ENCODE peak calls at places on chromosomes 4 and X, in ten cellular contexts. U is MM.1S, C is RPMI7951, L is NCI-H1092 treated with DMSO at 0.1 percent for 48 hours, N is HTR-8/SVneo, A is EL, E is NCI-H187, X is renal cortical epithelial cell, J is naive B cell, Y is D721Med. Q is an unnamed sample.
A peak's percentile ranks its signal among the peaks of the same experiment; 100 is the strongest.

GRCh38 chrX:120549483-120550452 is 11.0 kb downstream of the CUL4B start:
- DNase-seq in U (no peak), C (peak; percentile 89), L (no peak), N (peak; percentile 35), A (peak; percentile 92), E (no peak), X (peak; percentile 90), J (no peak), Y (no peak), Q (no peak)

GRCh38 chr4:4506961-4507360 is 34.9 kb downstream of the STX18 start:
- DNase-seq in U (no peak), C (no peak), L (no peak), N (no peak), A (no peak), E (no peak), X (no peak), J (no peak), Y (no peak), Q (no peak)

GRCh38 chrX:25810202-25810601 is 327.9 kb upstream of the MAGEB18 start:
- DNase-seq in U (no peak), C (no peak), L (no peak), N (peak; percentile 8), A (no peak), E (no peak), X (peak; percentile 12), J (no peak), Y (no peak), Q (no peak)

GRCh38 chr4:40281099-40281498 is 54.0 kb upstream of the CHRNA9 start:
- DNase-seq in U (no peak), C (no peak), L (no peak), N (no peak), A (no peak), E (no peak), X (no peak), J (no peak), Y (no peak), Q (no peak)

GRCh38 chr4:176271749-176272148 is 2.7 kb upstream of the ASB5 start:
- DNase-seq in U (no peak), C (no peak), L (no peak), N (no peak), A (peak; percentile 27), E (no peak), X (peak; percentile 68), J (no peak), Y (no peak), Q (no peak)

GRCh38 chrX:78527263-78527662 is 131.9 kb downstream of the RTL3 start:
- DNase-seq in U (no peak), C (peak; percentile 31), L (no peak), N (no peak), A (peak; percentile 44), E (no peak), X (peak; percentile 49), J (no peak), Y (no peak), Q (no peak)

GRCh38 chr4:57077550-57078311 is 32.5 kb downstream of the IGFBP7 start:
- DNase-seq in U (no peak), C (peak; percentile 54), L (no peak), N (no peak), A (peak; percentile 89), E (no peak), X (peak; percentile 93), J (no peak), Y (no peak), Q (no peak)

GRCh38 chrX:124736553-124737240 is 390.3 kb downstream of the SH2D1A start:
- DNase-seq in U (peak; percentile 37), C (no peak), L (no peak), N (no peak), A (no peak), E (no peak), X (no peak), J (no peak), Y (no peak), Q (no peak)

GRCh38 chrX:63652086-63652775 is 132.8 kb downstream of the ARHGEF9 start:
- DNase-seq in U (no peak), C (peak; percentile 56), L (no peak), N (no peak), A (peak; percentile 36), E (no peak), X (no peak), J (no peak), Y (no peak), Q (no peak)

GRCh38 chr4:163164591-163164990 is 2.1 kb downstream of the NAF1 start:
- DNase-seq in U (no peak), C (no peak), L (no peak), N (no peak), A (no peak), E (no peak), X (peak; percentile 75), J (no peak), Y (no peak), Q (no peak)

GRCh38 chr4:5166377-5166776 is 115.1 kb downstream of the STK32B start:
- DNase-seq in U (no peak), C (peak; percentile 32), L (no peak), N (no peak), A (no peak), E (no peak), X (no peak), J (no peak), Y (no peak), Q (no peak)

GRCh38 chrX:155966876-155967275 is 30.6 kb upstream of the IL9R start:
- DNase-seq in U (no peak), C (peak; percentile 57), L (peak; percentile 80), N (peak; percentile 60), A (peak; percentile 39), E (no peak), X (no peak), J (peak; percentile 18), Y (peak; percentile 11), Q (peak; percentile 2)

GRCh38 chrX:63513825-63514574 is 162.9 kb upstream of the SPIN4 start:
- DNase-seq in U (no peak), C (peak; percentile 56), L (no peak), N (no peak), A (peak; percentile 75), E (no peak), X (no peak), J (no peak), Y (no peak), Q (no peak)

GRCh38 chr4:7842384-7843279 is 97.0 kb downstream of the AFAP1 start:
- DNase-seq in U (no peak), C (peak; percentile 99), L (no peak), N (peak; percentile 84), A (peak; percentile 99), E (no peak), X (peak; percentile 98), J (no peak), Y (no peak), Q (no peak)

GRCh38 chr4:140003851-140004579 is 150.0 kb downstream of the MAML3 start:
- DNase-seq in U (no peak), C (no peak), L (no peak), N (no peak), A (no peak), E (no peak), X (peak; percentile 19), J (no peak), Y (no peak), Q (no peak)

GRCh38 chrX:67604979-67605703 is 61.3 kb downstream of the AR start:
- DNase-seq in U (peak; percentile 73), C (peak; percentile 99), L (no peak), N (peak; percentile 7), A (peak; percentile 92), E (no peak), X (peak; percentile 83), J (no peak), Y (no peak), Q (no peak)

GRCh38 chr4:87555751-87556619 is 26.8 kb upstream of the SPARCL1 start:
- DNase-seq in U (no peak), C (peak; percentile 86), L (no peak), N (no peak), A (peak; percentile 84), E (no peak), X (peak; percentile 97), J (no peak), Y (no peak), Q (no peak)

GRCh38 chr4:125322363-125322730 is 7.6 kb downstream of the FAT4 start:
- DNase-seq in U (no peak), C (no peak), L (no peak), N (no peak), A (peak; percentile 59), E (no peak), X (peak; percentile 76), J (no peak), Y (no peak), Q (no peak)

GRCh38 chr4:94567811-94568210 is 116.1 kb downstream of the PDLIM5 start:
- DNase-seq in U (peak; percentile 46), C (no peak), L (no peak), N (no peak), A (no peak), E (no peak), X (no peak), J (no peak), Y (no peak), Q (no peak)

GRCh38 chr4:143559757-143560147 is 46.2 kb downstream of the SMARCA5 start:
- DNase-seq in U (peak; percentile 24), C (no peak), L (no peak), N (no peak), A (no peak), E (no peak), X (no peak), J (peak; percentile 12), Y (no peak), Q (no peak)

GRCh38 chrX:149040873-149041535 is 464.1 kb downstream of the IDS start:
- DNase-seq in U (no peak), C (no peak), L (no peak), N (no peak), A (no peak), E (no peak), X (no peak), J (no peak), Y (no peak), Q (no peak)

GRCh38 chrX:153381684-153382532 is 19.2 kb downstream of the PNMA6E start:
- DNase-seq in U (no peak), C (peak; percentile 64), L (peak; percentile 82), N (peak; percentile 48), A (peak; percentile 39), E (peak; percentile 32), X (peak; percentile 61), J (no peak), Y (no peak), Q (peak; percentile 10)

GRCh38 chrX:15202458-15203177 is 67.3 kb downstream of the ASB9 start:
- DNase-seq in U (no peak), C (peak; percentile 56), L (no peak), N (peak; percentile 49), A (peak; percentile 70), E (no peak), X (peak; percentile 67), J (no peak), Y (no peak), Q (no peak)